ENCODE peak calls at places on chromosome 3, in eight cellular contexts. V, R, M, Q, S, X, B and E are unnamed samples.

GRCh38 chr3:127153506-127153815 is 39.5 kb upstream of the PRR23E start:
- DNase-seq in V (no peak), R (no peak), M (no peak), Q (no peak), S (no peak), X (no peak), B (no peak), E (no peak)

GRCh38 chr3:71307884-71308697 is 275.4 kb downstream of the FOXP1 start:
- DNase-seq in V (no peak), R (no peak), M (peak), Q (no peak), S (no peak), X (no peak), B (no peak), E (no peak)

GRCh38 chr3:9339750-9340449 is 23.0 kb upstream of the THUMPD3 start:
- DNase-seq in V (no peak), R (no peak), M (no peak), Q (peak), S (no peak), X (no peak), B (no peak), E (no peak)

GRCh38 chr3:160996811-160997210 is 108.3 kb downstream of the B3GALNT1 start:
- DNase-seq in V (no peak), R (no peak), M (no peak), Q (no peak), S (no peak), X (no peak), B (no peak), E (no peak)

GRCh38 chr3:23084367-23084766 is 118.8 kb upstream of the UBE2E2 start:
- DNase-seq in V (no peak), R (no peak), M (no peak), Q (no peak), S (no peak), X (no peak), B (no peak), E (no peak)

GRCh38 chr3:46359748-46360509 is 6.0 kb downstream of the CCR2 start:
- DNase-seq in V (no peak), R (no peak), M (peak), Q (no peak), S (peak), X (no peak), B (no peak), E (peak)

GRCh38 chr3:185164428-185165217 is 11.8 kb upstream of the C3orf70 start:
- DNase-seq in V (no peak), R (no peak), M (no peak), Q (no peak), S (no peak), X (no peak), B (no peak), E (no peak)

GRCh38 chr3:51819709-51820406 is 40.8 kb upstream of the IQCF6 start:
- DNase-seq in V (no peak), R (no peak), M (no peak), Q (no peak), S (peak), X (no peak), B (peak), E (no peak)